ENCODE peak calls at places on chromosomes 2 and 18, in four cellular contexts. One of them, this sample, is unnamed. For H3K4me1, the result is how much of the 10 kb centered on the place peaks cover.

GRCh38 chr18:23585007-23585871 is 1.1 kb downstream of the NPC1 start:
- DNase-seq in OCI-LY7: peak
- DNase-seq in upper lobe of left lung: peak
- DNase-seq in left lung: no peak
- DNase-seq in this sample: peak

GRCh38 chr2:101329026-101329425 is 20.5 kb upstream of the RNF149 start:
- DNase-seq in OCI-LY7: no peak
- DNase-seq in upper lobe of left lung: no peak
- DNase-seq in left lung: no peak
- DNase-seq in this sample: peak

GRCh38 chr18:39806519-39806918 is 2148.5 kb upstream of the PIK3C3 start:
- DNase-seq in OCI-LY7: no peak
- DNase-seq in upper lobe of left lung: no peak
- DNase-seq in left lung: no peak
- DNase-seq in this sample: no peak

GRCh38 chr2:201257381-201257940 is 2.9 kb upstream of the CASP8 start:
- DNase-seq in OCI-LY7: peak
- DNase-seq in upper lobe of left lung: peak
- DNase-seq in left lung: no peak
- DNase-seq in this sample: peak

GRCh38 chr2:176001281-176001902 is 675 bp downstream of the LNPK start:
- DNase-seq in OCI-LY7: peak
- DNase-seq in upper lobe of left lung: peak
- DNase-seq in left lung: peak
- DNase-seq in this sample: no peak

GRCh38 chr2:122255924-122256323 is 500.5 kb downstream of the TSN start:
- DNase-seq in OCI-LY7: no peak
- DNase-seq in upper lobe of left lung: no peak
- DNase-seq in left lung: no peak
- DNase-seq in this sample: no peak

GRCh38 chr2:170715062-170715931 is at the start of gene SP5:
- DNase-seq in OCI-LY7: no peak
- DNase-seq in upper lobe of left lung: peak
- DNase-seq in left lung: peak
- DNase-seq in this sample: peak

GRCh38 chr18:1464444-1465217 is 560.0 kb downstream of the ADCYAP1 start:
- DNase-seq in OCI-LY7: no peak
- DNase-seq in upper lobe of left lung: no peak
- DNase-seq in left lung: no peak
- DNase-seq in this sample: no peak

DNA sequence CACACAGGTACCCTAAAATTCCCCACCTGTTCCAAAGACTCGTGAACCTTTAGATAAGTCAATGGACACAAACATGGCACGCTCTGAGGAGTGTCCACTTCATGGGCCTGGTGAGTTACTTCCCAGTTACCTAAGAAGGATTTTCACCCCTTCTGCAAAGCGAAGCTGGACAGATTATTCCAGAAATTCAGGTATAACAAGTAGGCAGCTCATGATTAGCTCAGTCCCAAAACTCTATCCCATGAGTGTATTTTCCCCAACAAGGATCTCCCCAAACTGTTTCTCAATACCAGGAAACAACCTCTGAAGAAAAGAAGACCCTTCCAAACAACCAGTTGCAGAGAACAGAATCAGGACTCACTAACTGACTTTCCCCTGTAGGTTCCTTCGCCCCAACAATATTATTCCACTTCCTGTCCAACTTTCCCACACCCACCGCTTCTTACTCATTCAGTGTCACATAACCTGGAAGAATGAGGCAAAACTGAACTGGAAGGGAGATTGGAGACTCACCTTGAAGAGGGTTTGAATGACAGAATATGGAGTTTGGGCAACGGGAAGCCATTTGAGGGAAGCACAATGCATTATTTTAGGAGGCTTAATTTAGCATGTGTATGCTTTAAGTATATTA is 120.1 kb downstream of the ANTXR1 start:
- DNase-seq in OCI-LY7: no peak
- DNase-seq in upper lobe of left lung: no peak
- DNase-seq in left lung: no peak
- DNase-seq in this sample: no peak
- H3K4me1 ChIP-seq in OCI-LY7: under half
- H3K4me1 ChIP-seq in upper lobe of left lung: under half
- H3K4me1 ChIP-seq in left lung: under half
- H3K4me1 ChIP-seq in this sample: under half

DNA sequence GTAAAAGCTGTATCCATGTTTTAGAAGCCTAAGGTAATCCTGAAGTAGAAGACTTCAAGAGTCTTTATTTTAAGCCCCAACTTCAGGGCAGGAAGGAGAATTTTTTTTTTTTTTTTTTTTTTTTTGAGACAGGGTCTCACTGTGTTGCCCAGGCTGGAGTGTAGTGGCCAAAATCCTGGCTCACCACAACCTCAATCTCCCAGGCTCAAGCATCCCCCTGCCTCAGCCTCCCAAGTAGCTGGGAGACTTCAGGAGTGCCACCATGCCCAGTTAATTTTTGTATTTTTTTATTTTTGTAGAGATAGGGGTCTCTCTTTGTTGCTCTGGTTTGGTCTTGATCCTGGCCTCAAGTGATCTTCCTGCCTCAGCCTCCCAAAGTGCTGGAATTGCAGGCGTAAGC is 3.3 kb upstream of the RNF152 start:
- DNase-seq in OCI-LY7: no peak
- DNase-seq in upper lobe of left lung: no peak
- DNase-seq in left lung: no peak
- DNase-seq in this sample: no peak
- H3K27ac ChIP-seq in OCI-LY7: no peak
- H3K27ac ChIP-seq in upper lobe of left lung: no peak
- H3K27ac ChIP-seq in left lung: no peak
- H3K27ac ChIP-seq in this sample: no peak

GRCh38 chr18:6855767-6856166 is 126.3 kb downstream of the ARHGAP28 start:
- DNase-seq in OCI-LY7: no peak
- DNase-seq in upper lobe of left lung: no peak
- DNase-seq in left lung: peak
- DNase-seq in this sample: no peak

GRCh38 chr18:6851480-6851879 is 122.0 kb downstream of the ARHGAP28 start:
- DNase-seq in OCI-LY7: no peak
- DNase-seq in upper lobe of left lung: no peak
- DNase-seq in left lung: no peak
- DNase-seq in this sample: no peak

GRCh38 chr18:6854811-6855210 is 125.3 kb downstream of the ARHGAP28 start:
- DNase-seq in OCI-LY7: no peak
- DNase-seq in upper lobe of left lung: no peak
- DNase-seq in left lung: peak
- DNase-seq in this sample: no peak

DNA sequence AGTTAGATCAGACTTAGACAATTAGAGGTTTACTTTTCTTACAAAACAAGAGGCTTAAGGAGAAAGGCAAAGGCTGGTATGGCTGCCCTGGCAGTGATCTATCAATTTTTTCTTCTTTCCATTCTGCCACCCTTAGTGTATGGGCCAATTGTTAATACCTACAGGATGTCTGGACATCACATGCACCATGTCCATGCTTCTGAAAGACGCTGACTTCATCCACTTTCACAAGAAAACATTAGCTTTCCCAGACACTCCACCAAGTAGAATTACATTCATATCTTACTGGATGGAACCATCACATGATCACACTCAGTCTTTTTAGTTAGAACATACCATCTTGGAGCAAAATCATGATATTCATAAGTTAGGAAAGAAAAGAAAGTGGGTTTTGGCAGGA is 120.9 kb downstream of the ARHGAP28 start:
- DNase-seq in OCI-LY7: no peak
- DNase-seq in upper lobe of left lung: no peak
- DNase-seq in left lung: no peak
- DNase-seq in this sample: no peak
- H3K4me3 ChIP-seq in OCI-LY7: no peak
- H3K4me3 ChIP-seq in upper lobe of left lung: no peak
- H3K4me3 ChIP-seq in left lung: no peak
- H3K4me3 ChIP-seq in this sample: no peak

GRCh38 chr2:70403267-70404053 is 101.6 kb upstream of the FAM136A start:
- DNase-seq in OCI-LY7: no peak
- DNase-seq in upper lobe of left lung: no peak
- DNase-seq in left lung: no peak
- DNase-seq in this sample: no peak
- H3K4me1 ChIP-seq in OCI-LY7: under half
- H3K4me1 ChIP-seq in upper lobe of left lung: under half
- H3K4me1 ChIP-seq in left lung: under half
- H3K4me1 ChIP-seq in this sample: under half

This sample was measured in effector memory CD4-positive, alpha-beta T cell.